ENCODE peak calls at places on chromosomes 1 and 21, in seven cellular contexts. U is breast epithelium, E is tibial nerve, Z is IMR-90, Y is upper lobe of left lung, A is K562, S is thyroid gland. M is an unnamed sample.
A peak's percentile ranks its signal among the peaks of the same experiment; 100 is the strongest.

GRCh38 chr1:177600371-177600770 is 369.5 kb downstream of the SEC16B start:
- DNase-seq in S (no peak), Z (no peak), E (no peak), U (no peak), A (no peak), Y (no peak), M (no peak)

GRCh38 chr1:74323937-74324473 is 88.8 kb downstream of the TNNI3K start:
- DNase-seq in Y (no peak), Z (no peak), E (no peak), S (no peak), A (no peak), U (no peak), M (no peak)

GRCh38 chr1:236315092-236315491 is 33.3 kb upstream of the ERO1B start:
- DNase-seq in E (no peak), S (no peak), A (no peak), Z (no peak), U (no peak), Y (peak; percentile 24), M (no peak)

GRCh38 chr1:107140703-107141490 is at the start of gene NTNG1:
- DNase-seq in Y (peak; percentile 83), U (no peak), E (no peak), Z (no peak), A (no peak), S (no peak), M (peak; percentile 57)

GRCh38 chr21:45030637-45031218 is 43.7 kb upstream of the ADARB1 start:
- DNase-seq in E (peak; percentile 8), Z (no peak), U (peak; percentile 28), S (no peak), Y (no peak), A (no peak), M (no peak)

GRCh38 chr1:1066403-1067283 is 7.5 kb downstream of the RNF223 start:
- DNase-seq in E (no peak), A (no peak), Y (peak; percentile 79), Z (no peak), U (no peak), S (no peak), M (no peak)

GRCh38 chr1:32782086-32782485 is 35.1 kb downstream of the YARS1 start:
- DNase-seq in Y (no peak), U (no peak), E (no peak), S (no peak), A (no peak), Z (no peak), M (peak; percentile 45)

GRCh38 chr1:205504311-205505075 is at the start of gene CDK18:
- DNase-seq in E (peak; percentile 49), A (peak; percentile 68), Y (peak; percentile 91), U (peak; percentile 69), Z (no peak), S (peak; percentile 95), M (peak; percentile 88)

GRCh38 chr1:65265296-65266271 is 43.8 kb upstream of the DNAJC6 start:
- DNase-seq in Z (no peak), U (no peak), E (no peak), S (peak; percentile 54), Y (peak; percentile 87), A (no peak), M (no peak)

GRCh38 chr1:7578206-7578605 is 192.9 kb upstream of the VAMP3 start:
- DNase-seq in Y (no peak), U (no peak), Z (no peak), E (no peak), A (no peak), S (no peak), M (no peak)

GRCh38 chr21:20811702-20812101 is 186.5 kb upstream of the NCAM2 start:
- DNase-seq in S (no peak), A (no peak), Z (no peak), U (no peak), E (no peak), Y (no peak), M (no peak)

GRCh38 chr1:199226163-199226562 is 587.3 kb downstream of the PTPRC start:
- DNase-seq in E (no peak), Y (no peak), U (no peak), Z (peak; percentile 75), A (no peak), S (no peak), M (no peak)

GRCh38 chr1:239998312-239998649 is 93.4 kb upstream of the FMN2 start:
- DNase-seq in S (no peak), A (no peak), Y (no peak), E (no peak), Z (no peak), U (no peak), M (no peak)

GRCh38 chr1:167933779-167934178 is 2.7 kb upstream of the DCAF6 start:
- DNase-seq in U (no peak), E (no peak), S (no peak), Z (no peak), A (no peak), Y (no peak), M (no peak)

GRCh38 chr1:92886886-92887419 is 55.1 kb downstream of the RPL5 start:
- DNase-seq in U (no peak), A (no peak), S (no peak), Z (no peak), E (no peak), Y (no peak), M (no peak)

GRCh38 chr1:202105571-202106339 is 17.0 kb upstream of the GPR37L1 start:
- DNase-seq in U (no peak), Y (no peak), Z (peak; percentile 59), S (peak; percentile 58), E (no peak), A (peak; percentile 97), M (no peak)

GRCh38 chr1:201827321-201828281 is 1.4 kb upstream of the IPO9 start:
- DNase-seq in U (no peak), Y (no peak), A (no peak), E (no peak), S (peak; percentile 43), Z (no peak), M (no peak)

GRCh38 chr1:197485790-197486189 is 217.7 kb downstream of the CRB1 start:
- DNase-seq in S (no peak), U (peak; percentile 55), Y (no peak), E (no peak), A (no peak), Z (no peak), M (no peak)

GRCh38 chr1:30746212-30747027 is 11.2 kb downstream of the LAPTM5 start:
- DNase-seq in U (no peak), S (no peak), Y (no peak), E (no peak), Z (no peak), A (no peak), M (no peak)

GRCh38 chr1:30748699-30749401 is 8.7 kb downstream of the LAPTM5 start:
- DNase-seq in A (no peak), Z (no peak), S (no peak), E (no peak), U (no peak), Y (no peak), M (no peak)

GRCh38 chr1:30747028-30748008 is 10.3 kb downstream of the LAPTM5 start:
- DNase-seq in Y (no peak), Z (no peak), A (no peak), E (no peak), U (no peak), S (no peak), M (no peak)

GRCh38 chr1:30749691-30750583 is 7.6 kb downstream of the LAPTM5 start:
- DNase-seq in E (no peak), A (no peak), Z (no peak), Y (no peak), S (no peak), U (no peak), M (no peak)

GRCh38 chr1:30748098-30748698 is 9.4 kb downstream of the LAPTM5 start:
- DNase-seq in E (no peak), A (peak; percentile 35), S (no peak), U (no peak), Y (no peak), Z (no peak), M (no peak)
- H3K4me1 ChIP-seq in E (peaks cover 41% of the 10 kb centered on the region), A (peaks cover 55% of the 10 kb centered on the region), S (no peaks in the 10 kb centered on the region), U (no peaks in the 10 kb centered on the region), Y (peaks cover 80% of the 10 kb centered on the region), Z (peaks cover 6% of the 10 kb centered on the region), M (peaks cover 54% of the 10 kb centered on the region)

GRCh38 chr1:91792393-91793032 is 93.4 kb downstream of the TGFBR3 start:
- DNase-seq in S (no peak), Z (no peak), Y (no peak), E (no peak), A (peak; percentile 26), U (no peak), M (no peak)
- TF ChIP-seq CTCF in S (no peak), Z (no peak), Y (no peak), E (no peak), A (peak; percentile 34), U (no peak), M (no peak)

GRCh38 chr1:89760496-89760895 is 60.3 kb upstream of the LRRC8D start:
- DNase-seq in S (no peak), Y (no peak), A (no peak), E (no peak), U (no peak), Z (no peak), M (no peak)

GRCh38 chr1:89763649-89763986 is 57.2 kb upstream of the LRRC8D start:
- DNase-seq in A (no peak), Z (no peak), E (no peak), S (no peak), U (no peak), Y (no peak), M (no peak)

GRCh38 chr1:89762431-89762800 is 58.4 kb upstream of the LRRC8D start:
- DNase-seq in A (no peak), E (no peak), Y (no peak), U (no peak), S (no peak), Z (no peak), M (no peak)

GRCh38 chr1:89761901-89762300 is 58.9 kb upstream of the LRRC8D start:
- DNase-seq in Y (no peak), S (peak; percentile 26), U (no peak), Z (no peak), A (no peak), E (no peak), M (no peak)

GRCh38 chr1:89762801-89763648 is 57.8 kb upstream of the LRRC8D start:
- DNase-seq in A (peak; percentile 90), Y (peak; percentile 94), E (peak; percentile 76), S (peak; percentile 86), Z (peak; percentile 78), U (peak; percentile 81), M (peak; percentile 90)
- TF ChIP-seq POLR2A in A (no peak), Y (no peak), E (no peak), S (no peak), Z (no peak), U (no peak), M (no peak)

DNA sequence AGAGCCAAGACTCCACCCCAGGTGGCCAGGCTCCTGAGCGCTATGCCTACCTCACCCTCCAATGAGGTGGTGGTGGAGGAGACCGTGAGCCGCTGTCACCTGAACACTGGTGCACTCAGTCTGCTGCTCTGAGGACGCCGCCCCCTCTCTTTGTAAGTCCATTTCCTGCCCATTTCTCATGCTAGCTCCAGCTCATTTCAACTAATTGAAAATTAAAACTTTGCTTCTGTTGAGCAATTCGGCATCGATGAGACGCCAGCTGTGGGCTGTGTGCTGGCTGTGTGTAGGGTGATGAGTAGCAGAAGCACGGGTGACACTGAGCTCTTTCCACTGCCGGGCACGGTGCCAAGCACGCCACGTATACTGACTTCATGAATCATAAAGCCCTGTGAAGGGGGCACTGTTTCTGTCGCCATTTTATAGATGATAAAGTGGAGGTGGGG is 11.2 kb downstream of the TNFRSF1B start:
- DNase-seq in Y (peak; percentile 87), S (peak; percentile 39), A (no peak), E (no peak), Z (peak; percentile 93), U (no peak), M (no peak)
- H3K4me1 ChIP-seq in Y (peaks cover 97% of the 10 kb centered on the region), S (peaks cover 57% of the 10 kb centered on the region), A (peaks cover 49% of the 10 kb centered on the region), E (peaks cover 98% of the 10 kb centered on the region), Z (peaks cover 34% of the 10 kb centered on the region), U (no peaks in the 10 kb centered on the region), M (peaks cover 87% of the 10 kb centered on the region)

GRCh38 chr1:84689514-84690396 is 506 bp downstream of the SSX2IP start:
- DNase-seq in A (no peak), E (peak; percentile 32), S (no peak), Z (peak; percentile 36), U (peak; percentile 55), Y (no peak), M (peak; percentile 80)
- TF ChIP-seq CTCF in A (peak; percentile 46), E (no peak), S (no peak), Z (peak; percentile 32), U (peak; percentile 15), Y (peak; percentile 14), M (peak; percentile 7)

M was measured in suprapubic skin.